ENCODE peak calls at places on chromosomes 11 and 22, in four cellular contexts. Z is NCI-H1092, X is NCI-H1417, M is osteocyte. P is an unnamed sample.

GRCh38 chr11:77259681-77260080 is 41.8 kb downstream of the GDPD4 start:
- DNase-seq in X (no peak), Z (no peak), M (no peak), P (no peak)

GRCh38 chr11:2980168-2980840 is 11.8 kb downstream of the NAP1L4 start:
- DNase-seq in X (no peak), Z (no peak), M (no peak), P (no peak)

GRCh38 chr11:63510360-63511130 is 4.7 kb downstream of the LGALS12 start:
- DNase-seq in Z (no peak), M (no peak), X (no peak), P (no peak)

GRCh38 chr11:1931326-1931725 is 11.8 kb downstream of the TNNT3 start:
- DNase-seq in X (no peak), M (peak), Z (no peak), P (no peak)

GRCh38 chr11:118200901-118201680 is 23.7 kb downstream of the JAML start:
- DNase-seq in Z (no peak), X (no peak), M (no peak), P (no peak)

GRCh38 chr11:46724088-46724487 is 5.1 kb downstream of the F2 start:
- DNase-seq in Z (no peak), M (no peak), X (peak), P (no peak)

GRCh38 chr22:46684706-46685105 is 53.3 kb downstream of the CERK start:
- DNase-seq in Z (peak), X (peak), M (no peak), P (no peak)

GRCh38 chr11:114017723-114018122 is 41.8 kb upstream of the ZBTB16 start:
- DNase-seq in M (no peak), Z (no peak), X (no peak), P (no peak)

P was measured in COR-L47.